ENCODE peak calls at places on chromosomes 6 and 20, in six cellular contexts. D, C, Z, V, P and K are unnamed samples.

GRCh38 chr6:10404799-10405524 is 9.9 kb downstream of the TFAP2A start:
- DNase-seq in D (peak), C (no peak), Z (no peak), V (no peak), P (no peak), K (no peak)

GRCh38 chr20:53933232-53933846 is 137.1 kb downstream of the BCAS1 start:
- DNase-seq in D (no peak), C (no peak), Z (no peak), V (no peak), P (no peak), K (no peak)

GRCh38 chr6:7165002-7165735 is 57.4 kb downstream of the RREB1 start:
- DNase-seq in D (peak), C (no peak), Z (no peak), V (peak), P (no peak), K (no peak)

GRCh38 chr6:47977314-47977713 is 133.7 kb downstream of the PTCHD4 start:
- DNase-seq in D (no peak), C (no peak), Z (no peak), V (no peak), P (no peak), K (no peak)

GRCh38 chr20:57272883-57273282 is 6.4 kb upstream of the BMP7 start:
- DNase-seq in D (no peak), C (no peak), Z (no peak), V (no peak), P (no peak), K (no peak)

GRCh38 chr6:167094820-167095637 is 27.9 kb upstream of the CCR6 start:
- DNase-seq in D (no peak), C (peak), Z (no peak), V (no peak), P (no peak), K (peak)

GRCh38 chr6:163955131-163955530 is 540.6 kb downstream of the QKI start:
- DNase-seq in D (no peak), C (no peak), Z (no peak), V (no peak), P (no peak), K (no peak)

GRCh38 chr20:24764027-24764797 is 184.9 kb upstream of the CST7 start:
- DNase-seq in D (no peak), C (no peak), Z (no peak), V (no peak), P (no peak), K (no peak)

GRCh38 chr6:14882394-14883073 is 363.3 kb upstream of the JARID2 start:
- DNase-seq in D (no peak), C (no peak), Z (no peak), V (no peak), P (no peak), K (no peak)

GRCh38 chr6:170031096-170031471 is 259.8 kb downstream of the DLL1 start:
- DNase-seq in D (no peak), C (no peak), Z (no peak), V (no peak), P (no peak), K (no peak)
- TF ChIP-seq POLR2AphosphoS5 in D (no peak), C (no peak), Z (no peak), V (no peak), P (no peak), K (no peak)

GRCh38 chr6:130020892-130021483 is 2.6 kb downstream of the L3MBTL3 start:
- DNase-seq in D (peak), C (peak), Z (peak), V (peak), P (peak), K (peak)
- TF ChIP-seq POLR2A in D (no peak), C (no peak), Z (no peak), V (no peak), P (no peak), K (no peak)

DNA sequence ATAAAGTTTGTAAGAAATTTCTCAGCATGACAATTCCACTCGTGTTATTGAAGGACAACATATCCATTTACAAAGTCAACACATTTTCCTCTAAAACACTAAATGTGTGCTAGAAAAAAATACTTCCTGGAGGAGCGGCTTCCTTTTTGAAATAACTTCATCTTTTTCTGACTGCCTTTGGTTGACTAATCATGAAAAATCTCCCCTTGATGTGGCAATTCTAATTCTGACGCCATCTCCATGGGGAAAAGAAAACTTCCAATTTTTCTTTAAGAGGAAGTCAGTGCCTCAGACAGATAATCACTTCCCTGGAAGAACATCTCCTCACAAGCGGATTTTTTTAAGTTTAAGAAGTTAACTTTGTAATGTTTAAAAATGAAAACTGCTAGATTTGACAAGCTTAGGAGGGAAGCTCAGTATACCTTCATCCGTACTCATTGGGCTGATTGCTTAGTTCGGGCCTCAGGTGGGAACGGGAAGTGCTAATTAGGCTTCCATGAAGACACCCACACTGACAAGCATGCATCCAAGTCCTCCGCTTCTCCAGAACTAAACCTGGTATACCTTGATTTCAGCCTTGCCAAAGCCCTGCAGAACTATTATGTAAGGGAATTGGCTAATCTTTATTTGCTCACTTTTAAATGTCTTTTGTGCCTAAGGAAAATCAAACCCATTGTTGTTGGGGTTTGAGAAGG is 35.1 kb upstream of the DUSP22 start:
- DNase-seq in D (no peak), C (no peak), Z (no peak), V (no peak), P (no peak), K (no peak)
- TF ChIP-seq TAF1 in D (no peak), C (no peak), Z (no peak), V (no peak), P (no peak), K (no peak)

GRCh38 chr20:47558699-47559098 is 57.0 kb downstream of the NCOA3 start:
- DNase-seq in D (no peak), C (no peak), Z (no peak), V (no peak), P (no peak), K (no peak)
- TF ChIP-seq POLR2AphosphoS5 in D (no peak), C (no peak), Z (no peak), V (no peak), P (no peak), K (no peak)

GRCh38 chr20:22794200-22794599 is 209.8 kb upstream of the FOXA2 start:
- DNase-seq in D (no peak), C (no peak), Z (no peak), V (no peak), P (no peak), K (no peak)

GRCh38 chr20:22797103-22797502 is 212.7 kb upstream of the FOXA2 start:
- DNase-seq in D (no peak), C (no peak), Z (no peak), V (no peak), P (no peak), K (no peak)

GRCh38 chr20:22796465-22797077 is 212.2 kb upstream of the FOXA2 start:
- DNase-seq in D (no peak), C (no peak), Z (no peak), V (no peak), P (no peak), K (no peak)

GRCh38 chr20:22795455-22795854 is 211.1 kb upstream of the FOXA2 start:
- DNase-seq in D (no peak), C (no peak), Z (no peak), V (no peak), P (no peak), K (no peak)

DNA sequence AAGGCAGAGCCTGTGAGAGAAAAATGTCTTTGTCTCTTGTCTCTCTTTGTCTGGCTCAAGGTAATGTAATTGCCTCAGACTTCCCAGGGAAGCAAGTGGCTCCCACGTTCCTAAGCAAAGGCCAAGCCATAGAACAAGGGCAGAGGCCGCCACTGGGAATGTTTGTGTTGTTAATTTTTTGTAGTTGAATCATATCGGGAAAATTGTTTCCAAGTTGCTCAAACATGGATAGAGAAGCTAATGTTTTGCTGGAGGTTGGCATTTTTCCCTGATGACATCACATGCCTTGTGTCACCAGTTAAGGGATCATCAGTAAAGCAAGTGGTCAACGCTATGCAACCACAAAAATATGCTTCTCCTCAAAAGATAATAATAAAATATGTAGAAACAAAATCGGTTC is 211.5 kb upstream of the FOXA2 start:
- DNase-seq in D (no peak), C (no peak), Z (no peak), V (peak), P (no peak), K (no peak)
- TF ChIP-seq POLR2A in D (no peak), C (no peak), Z (no peak), V (no peak), P (no peak), K (no peak)

DNA sequence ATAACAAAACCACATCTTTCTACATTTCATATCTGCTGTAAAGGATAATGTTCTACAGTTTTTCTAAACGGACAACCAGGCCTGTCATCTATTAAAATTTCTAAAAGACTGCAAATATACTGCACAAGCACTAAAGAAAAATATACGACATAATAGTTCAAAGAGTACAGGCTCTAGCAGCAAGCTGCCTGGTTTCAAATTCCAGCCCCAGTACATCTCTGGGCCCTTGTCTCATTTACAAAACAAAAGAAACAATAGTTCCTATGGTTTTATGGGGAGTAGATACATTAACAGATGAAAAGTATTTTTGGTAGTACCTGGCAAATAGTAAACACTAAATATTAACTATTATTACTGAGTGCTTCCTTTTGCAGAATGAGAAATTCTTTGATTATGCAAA is 24.1 kb downstream of the DEK start:
- DNase-seq in D (no peak), C (no peak), Z (no peak), V (no peak), P (no peak), K (no peak)
- TF ChIP-seq TAF1 in D (no peak), C (no peak), Z (no peak), V (no peak), P (no peak), K (no peak)

GRCh38 chr6:111481836-111482235 is 1.2 kb downstream of the REV3L start:
- DNase-seq in D (peak), C (no peak), Z (no peak), V (peak), P (no peak), K (no peak)

GRCh38 chr6:111482236-111482958 is 621 bp downstream of the REV3L start:
- DNase-seq in D (peak), C (no peak), Z (no peak), V (no peak), P (no peak), K (peak)

GRCh38 chr6:111483736-111484654 is 977 bp upstream of the REV3L start:
- DNase-seq in D (peak), C (peak), Z (peak), V (peak), P (peak), K (peak)

GRCh38 chr6:111484655-111484974 is 1.6 kb upstream of the REV3L start:
- DNase-seq in D (no peak), C (no peak), Z (no peak), V (peak), P (no peak), K (no peak)

GRCh38 chr6:111482959-111483735 is at the start of gene REV3L:
- DNase-seq in D (peak), C (peak), Z (peak), V (peak), P (peak), K (peak)
- TF ChIP-seq POLR2AphosphoS5 in D (peak), C (peak), Z (peak), V (peak), P (peak), K (peak)

GRCh38 chr20:34525709-34526416 is 9.6 kb downstream of the DYNLRB1 start:
- DNase-seq in D (no peak), C (no peak), Z (no peak), V (peak), P (no peak), K (no peak)
- TF ChIP-seq POLR2A in D (no peak), C (no peak), Z (no peak), V (no peak), P (no peak), K (no peak)